ENCODE peak calls at places on chromosomes 11 and 22, in eight cellular contexts. S is cardiac fibroblast; Q is dorsolateral prefrontal cortex; H is ovary; J is upper lobe of right lung; X is foreskin fibroblast; O is vagina; R is CD8-positive, alpha-beta T cell. T is an unnamed sample.

GRCh38 chr11:27401760-27402316 is 38.8 kb upstream of the CCDC34 start:
- DNase-seq in J (no peak), R (no peak), H (no peak), X (no peak), O (no peak), S (no peak), Q (no peak), T (no peak)

GRCh38 chr22:44683237-44683636 is 18.8 kb upstream of the PRR5 start:
- DNase-seq in O (no peak), R (no peak), J (no peak), X (no peak), Q (no peak), H (no peak), S (no peak), T (no peak)

GRCh38 chr11:30452114-30452513 is 129.2 kb downstream of the ARL14EP start:
- DNase-seq in X (no peak), Q (no peak), H (no peak), J (no peak), R (no peak), O (no peak), S (no peak), T (no peak)

GRCh38 chr11:128458316-128458715 is 129.0 kb downstream of the ETS1 start:
- DNase-seq in J (no peak), R (no peak), X (peak; percentile 76), O (no peak), H (no peak), S (peak; percentile 61), Q (no peak), T (no peak)

GRCh38 chr11:68946416-68947090 is 34.2 kb downstream of the MRGPRD start:
- DNase-seq in R (no peak), J (no peak), Q (no peak), H (peak; percentile 50), O (no peak), X (peak; percentile 58), S (peak; percentile 93), T (no peak)

GRCh38 chr11:34192481-34193401 is 87.3 kb downstream of the NAT10 start:
- DNase-seq in X (peak; percentile 89), Q (peak; percentile 51), R (no peak), O (peak; percentile 94), H (peak; percentile 48), J (no peak), S (peak; percentile 90), T (no peak)

GRCh38 chr11:63917685-63918523 is 940 bp upstream of the RCOR2 start:
- DNase-seq in H (peak; percentile 71), Q (peak; percentile 80), R (peak; percentile 36), O (no peak), J (no peak), S (peak; percentile 57), X (peak; percentile 50), T (peak; percentile 89)

GRCh38 chr11:44300881-44301855 is 8.8 kb downstream of the ALX4 start:
- DNase-seq in S (peak; percentile 70), J (no peak), Q (no peak), X (no peak), R (no peak), H (no peak), O (no peak), T (no peak)

GRCh38 chr11:64874308-64874707 is 4.1 kb downstream of the EHD1 start:
- DNase-seq in J (no peak), S (no peak), O (no peak), Q (no peak), R (peak; percentile 54), H (no peak), X (no peak), T (no peak)

GRCh38 chr22:37802310-37803194 is 5.2 kb upstream of the GCAT start:
- DNase-seq in X (no peak), S (peak; percentile 65), R (no peak), H (peak; percentile 79), J (peak; percentile 86), O (peak; percentile 85), Q (peak; percentile 75), T (peak; percentile 79)

GRCh38 chr11:69640995-69641581 is at the start of gene CCND1:
- DNase-seq in O (no peak), Q (no peak), H (no peak), X (peak; percentile 92), S (peak; percentile 93), J (peak; percentile 88), R (peak; percentile 15), T (peak; percentile 82)

GRCh38 chr11:125871391-125872137 is 15.9 kb upstream of the HYLS1 start:
- DNase-seq in Q (no peak), R (no peak), H (no peak), O (no peak), X (no peak), J (no peak), S (peak; percentile 66), T (peak; percentile 79)

GRCh38 chr11:20337526-20338154 is 25.9 kb upstream of the HTATIP2 start:
- DNase-seq in J (no peak), S (peak; percentile 37), H (no peak), O (no peak), R (no peak), Q (no peak), X (no peak), T (peak; percentile 36)
- TF ChIP-seq CTCF in J (peak; percentile 24), S (peak; percentile 44), H (no peak), O (no peak), R (no peak), Q (peak; percentile 49), X (peak; percentile 43), T (no peak)

DNA sequence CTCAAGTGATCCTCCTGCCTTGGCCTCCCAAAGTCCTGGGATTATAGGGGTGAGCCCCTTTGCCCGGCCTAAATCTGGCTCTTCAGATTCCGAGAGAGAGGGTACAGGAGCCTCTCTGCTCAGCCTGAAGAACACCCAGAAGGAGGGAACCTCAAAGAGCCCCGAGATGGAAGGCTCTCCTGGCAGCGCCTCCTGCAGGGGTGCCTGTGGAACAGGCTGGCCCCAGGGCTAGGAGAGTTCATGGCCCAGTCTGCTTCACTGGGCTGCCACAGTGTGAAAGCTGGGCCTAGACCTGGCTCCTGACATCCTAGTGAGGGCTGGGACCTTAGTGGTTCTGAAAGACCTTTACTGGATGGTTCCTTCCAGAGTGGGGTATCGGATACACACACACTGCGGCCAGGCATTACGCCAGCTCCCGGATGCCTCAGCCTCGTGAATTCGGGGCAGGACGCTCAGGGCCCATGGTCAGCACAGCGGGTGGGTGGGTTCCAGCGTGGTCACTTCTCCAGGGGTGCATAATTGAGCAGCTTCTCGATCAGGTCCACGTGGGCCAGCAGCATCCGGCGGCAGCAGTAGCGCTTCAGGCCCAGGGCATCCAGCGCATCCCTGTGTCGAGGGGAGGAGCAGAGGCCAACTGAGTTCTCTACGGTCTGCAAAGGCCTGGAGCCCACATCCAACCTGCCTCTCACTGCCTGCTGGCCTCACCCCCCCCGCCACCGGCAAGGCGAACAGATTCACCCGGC is 2.3 kb downstream of the POLR2L start:
- DNase-seq in H (no peak), R (no peak), J (no peak), X (no peak), O (no peak), S (no peak), Q (no peak), T (no peak)
- TF ChIP-seq CTCF in H (no peak), R (no peak), J (peak; percentile 22), X (peak; percentile 32), O (no peak), S (peak; percentile 43), Q (no peak), T (no peak)

DNA sequence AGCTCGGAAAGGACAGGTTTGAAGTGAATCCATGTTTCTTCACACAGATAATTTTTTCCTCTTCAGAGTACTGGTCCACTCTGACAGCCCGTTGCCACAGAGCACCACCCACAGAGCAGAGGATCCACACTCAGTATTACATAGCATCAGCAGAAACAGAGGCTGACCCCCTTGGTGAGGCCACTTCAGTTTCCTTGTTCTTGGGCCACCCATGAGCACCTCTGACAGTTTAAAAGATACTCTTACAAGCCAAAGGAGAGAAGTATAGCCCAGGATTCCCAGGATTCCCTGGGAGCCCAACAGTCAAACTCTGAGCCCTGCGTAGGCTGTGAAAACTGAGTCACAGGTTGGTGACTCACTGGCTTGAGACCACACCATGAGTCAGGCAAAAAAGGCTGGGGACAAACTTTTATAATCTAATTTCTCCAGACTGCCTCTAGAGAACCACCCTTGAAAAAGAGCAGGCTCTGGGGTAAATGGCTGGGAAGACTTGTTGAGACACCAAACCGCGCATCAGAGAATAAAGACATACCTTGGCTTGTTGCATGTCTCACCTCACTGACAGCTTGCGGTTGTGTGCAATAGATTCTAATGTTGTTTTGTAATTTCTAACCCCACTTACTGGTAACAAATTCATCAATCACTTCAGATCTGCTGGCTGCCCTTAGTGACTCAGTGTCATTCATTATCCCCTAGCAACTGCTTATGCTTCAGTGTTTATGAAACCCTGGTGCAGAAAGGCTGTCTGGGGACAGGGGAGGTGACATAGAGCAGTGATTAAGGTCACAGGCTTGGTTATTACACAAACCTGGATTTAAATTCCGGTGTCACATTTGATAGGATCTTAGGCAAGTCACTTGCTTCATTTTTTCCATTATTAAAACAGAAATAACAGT is 56.9 kb upstream of the PRSS23 start:
- DNase-seq in H (no peak), S (peak; percentile 93), X (peak; percentile 97), J (no peak), Q (peak; percentile 42), R (no peak), O (peak; percentile 93), T (no peak)
- TF ChIP-seq CTCF in H (no peak), S (no peak), X (no peak), J (no peak), Q (no peak), R (no peak), O (no peak), T (no peak)

DNA sequence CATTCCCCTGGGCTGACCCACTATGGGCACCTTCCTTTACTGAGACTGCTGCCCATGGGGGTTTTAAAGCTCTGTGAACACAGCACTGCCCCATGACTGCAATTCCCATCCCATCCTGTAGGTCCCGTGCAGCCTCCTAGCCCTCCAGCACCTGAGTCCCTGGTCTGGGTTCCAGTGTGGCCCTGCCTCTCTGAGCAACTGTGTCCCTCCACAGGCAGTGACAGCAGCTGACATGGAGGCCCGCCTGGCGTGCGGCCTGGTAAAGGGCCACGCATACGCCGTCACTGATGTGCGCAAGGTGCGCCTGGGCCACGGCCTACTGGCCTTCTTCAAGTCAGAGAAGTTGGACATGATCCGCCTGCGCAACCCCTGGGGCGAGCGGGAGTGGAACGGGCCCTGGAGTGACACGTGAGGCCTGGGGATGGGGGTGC is 12.6 kb downstream of the OMP start:
- DNase-seq in J (no peak), H (no peak), S (no peak), Q (no peak), X (no peak), R (no peak), O (no peak), T (peak; percentile 51)
- TF ChIP-seq CTCF in J (no peak), H (no peak), S (peak; percentile 32), Q (no peak), X (peak; percentile 6), R (no peak), O (no peak), T (peak; percentile 26)